ENCODE peak calls at places on chromosomes 5 and 9, in ten cellular contexts. H is fibroblast of the aortic adventitia; D is left kidney; M is NCI-H345; L is stimulated activated CD8-positive, alpha-beta memory T cell treated with anti-CD3 and anti-CD28 coated beads, Interleukin-4, amount 100 ng/mL, for 4 hours; X is T-helper 2 cell; S is stimulated activated CD4-positive, alpha-beta T cell treated with anti-CD3 and anti-CD28 coated beads, Interleukin-4, amount 100 ng/mL, for 4 hours; A is NCI-H2171; Z is aorta; Q is mammary epithelial cell. E is an unnamed sample.

GRCh38 chr5:67858470-67859096 is 357.0 kb upstream of the PIK3R1 start:
- DNase-seq in H (no peak), D (no peak), M (no peak), L (no peak), X (no peak), S (no peak), A (no peak), Z (no peak), Q (no peak), E (no peak)

GRCh38 chr5:36156124-36156601 is 4.3 kb downstream of the SKP2 start:
- DNase-seq in H (peak), D (no peak), M (no peak), L (no peak), X (no peak), S (no peak), A (peak), Z (no peak), Q (peak), E (no peak)

GRCh38 chr5:42840279-42840678 is 28.6 kb upstream of the SELENOP start:
- DNase-seq in H (peak), D (peak), M (no peak), L (no peak), X (no peak), S (no peak), A (no peak), Z (peak), Q (peak), E (peak)

GRCh38 chr9:28317706-28318210 is 744.5 kb upstream of the C9orf72 start:
- DNase-seq in H (no peak), D (no peak), M (no peak), L (no peak), X (no peak), S (no peak), A (no peak), Z (no peak), Q (no peak), E (no peak)

GRCh38 chr5:91490340-91490739 is 107.2 kb upstream of the ARRDC3 start:
- DNase-seq in H (no peak), D (no peak), M (no peak), L (no peak), X (no peak), S (no peak), A (no peak), Z (no peak), Q (no peak), E (no peak)

GRCh38 chr9:129709471-129710460 is 43.1 kb downstream of the PTGES start:
- DNase-seq in H (no peak), D (peak), M (no peak), L (no peak), X (no peak), S (no peak), A (no peak), Z (no peak), Q (no peak), E (no peak)

GRCh38 chr5:493251-493701 is 31.0 kb downstream of the SLC9A3 start:
- DNase-seq in H (no peak), D (peak), M (no peak), L (no peak), X (no peak), S (no peak), A (no peak), Z (no peak), Q (no peak), E (no peak)

GRCh38 chr5:72378636-72379289 is 58.6 kb downstream of the PTCD2 start:
- DNase-seq in H (peak), D (peak), M (peak), L (no peak), X (no peak), S (no peak), A (peak), Z (peak), Q (peak), E (no peak)

GRCh38 chr5:27311544-27311943 is 273.2 kb upstream of the CDH9 start:
- DNase-seq in H (peak), D (no peak), M (no peak), L (no peak), X (no peak), S (no peak), A (no peak), Z (no peak), Q (peak), E (no peak)

GRCh38 chr5:154390746-154391359 is 54.9 kb upstream of the SAP30L start:
- DNase-seq in H (no peak), D (peak), M (no peak), L (no peak), X (no peak), S (no peak), A (no peak), Z (no peak), Q (no peak), E (no peak)

GRCh38 chr5:11449217-11449616 is 455.0 kb downstream of the CTNND2 start:
- DNase-seq in H (no peak), D (no peak), M (no peak), L (no peak), X (no peak), S (no peak), A (no peak), Z (no peak), Q (no peak), E (no peak)

GRCh38 chr9:137630684-137631083 is 11.9 kb downstream of the EHMT1 start:
- DNase-seq in H (no peak), D (no peak), M (no peak), L (no peak), X (no peak), S (no peak), A (no peak), Z (peak), Q (no peak), E (no peak)

GRCh38 chr5:95725071-95725820 is 5.9 kb upstream of the RHOBTB3 start:
- DNase-seq in H (no peak), D (no peak), M (no peak), L (no peak), X (no peak), S (no peak), A (no peak), Z (no peak), Q (no peak), E (no peak)

GRCh38 chr9:33076031-33076359 is 479 bp downstream of the SMU1 start:
- DNase-seq in H (no peak), D (no peak), M (no peak), L (no peak), X (no peak), S (no peak), A (no peak), Z (no peak), Q (peak), E (no peak)

GRCh38 chr9:33331411-33331891 is 41.1 kb downstream of the NFX1 start:
- DNase-seq in H (no peak), D (no peak), M (no peak), L (no peak), X (no peak), S (no peak), A (no peak), Z (no peak), Q (no peak), E (no peak)

GRCh38 chr5:174284873-174285272 is 239.4 kb downstream of the NSG2 start:
- DNase-seq in H (no peak), D (no peak), M (no peak), L (no peak), X (no peak), S (no peak), A (no peak), Z (no peak), Q (no peak), E (no peak)

GRCh38 chr5:106135473-106135872 is 1535.3 kb downstream of the EFNA5 start:
- DNase-seq in H (no peak), D (no peak), M (no peak), L (no peak), X (no peak), S (no peak), A (no peak), Z (no peak), Q (no peak), E (no peak)

E was measured in left cardiac atrium.